ENCODE peak calls at places on chromosomes 4 and X, in five cellular contexts. V, L, P, D and W are unnamed samples.
A peak's percentile ranks its signal among the peaks of the same experiment; 100 is the strongest.

GRCh38 chr4:109826719-109827118 is 1.1 kb upstream of the RRH start:
- DNase-seq in V (no peak), L (peak; percentile 41), P (no peak), D (no peak), W (no peak)

GRCh38 chrX:40174594-40175415 is 77.0 kb upstream of the BCOR start:
- DNase-seq in V (no peak), L (peak; percentile 75), P (peak; percentile 33), D (peak; percentile 84), W (no peak)

GRCh38 chr4:7358100-7358735 is 76.5 kb downstream of the PSAPL1 start:
- DNase-seq in V (peak; percentile 10), L (peak; percentile 75), P (peak; percentile 73), D (peak; percentile 68), W (peak; percentile 58)

GRCh38 chr4:143336828-143337599 is at the start of gene GAB1:
- DNase-seq in V (peak; percentile 46), L (peak; percentile 78), P (peak; percentile 82), D (peak; percentile 91), W (peak; percentile 81)

GRCh38 chr4:143411527-143412480 is 75.1 kb downstream of the GAB1 start:
- DNase-seq in V (no peak), L (peak; percentile 28), P (no peak), D (no peak), W (no peak)

GRCh38 chrX:88886908-88887307 is 139.9 kb downstream of the CPXCR1 start:
- DNase-seq in V (no peak), L (no peak), P (peak; percentile 38), D (no peak), W (no peak)

GRCh38 chr4:187814737-187815465 is 180.7 kb upstream of the ZFP42 start:
- DNase-seq in V (no peak), L (peak; percentile 39), P (no peak), D (peak; percentile 48), W (no peak)

GRCh38 chr4:121192500-121192899 is 28.4 kb upstream of the TNIP3 start:
- DNase-seq in V (no peak), L (peak; percentile 70), P (peak; percentile 18), D (no peak), W (no peak)

GRCh38 chrX:34972206-34972605 is 29.6 kb downstream of the FAM47B start:
- DNase-seq in V (no peak), L (no peak), P (no peak), D (no peak), W (no peak)

GRCh38 chr4:168908093-168908492 is 102.0 kb downstream of the CBR4 start:
- DNase-seq in V (no peak), L (peak; percentile 38), P (no peak), D (no peak), W (no peak)

GRCh38 chrX:8607326-8607725 is 124.6 kb downstream of the ANOS1 start:
- DNase-seq in V (no peak), L (peak; percentile 67), P (no peak), D (no peak), W (no peak)

GRCh38 chr4:156558365-156559025 is 413.1 kb downstream of the PDGFC start:
- DNase-seq in V (peak; percentile 4), L (no peak), P (no peak), D (no peak), W (no peak)

GRCh38 chr4:67680568-67681222 is 20.3 kb downstream of the UBA6 start:
- DNase-seq in V (no peak), L (peak; percentile 33), P (no peak), D (no peak), W (no peak)

GRCh38 chr4:16896871-16897270 is 1.6 kb downstream of the LDB2 start:
- DNase-seq in V (no peak), L (peak; percentile 76), P (no peak), D (no peak), W (no peak)
- H3K27ac ChIP-seq in V (no peak overlapping the region), L (peak overlapping the region; percentile 11), P (no peak overlapping the region), D (no peak overlapping the region), W (peak overlapping the region; percentile 85)

GRCh38 chrX:16868920-16869319 is 1.2 kb downstream of the RBBP7 start:
- DNase-seq in V (no peak), L (no peak), P (no peak), D (no peak), W (no peak)
- H3K27ac ChIP-seq in V (peak overlapping the region; percentile 64), L (peak overlapping the region; percentile 100), P (peak overlapping the region; percentile 90), D (no peak overlapping the region), W (peak overlapping the region; percentile 92)

GRCh38 chr4:101993002-101993840 is 202.7 kb downstream of the BANK1 start:
- DNase-seq in V (no peak), L (peak; percentile 28), P (no peak), D (no peak), W (no peak)
- H3K27ac ChIP-seq in V (no peak overlapping the region), L (no peak overlapping the region), P (no peak overlapping the region), D (no peak overlapping the region), W (peak overlapping the region; percentile 31)

GRCh38 chr4:158826882-158827281 is 58.1 kb downstream of the FNIP2 start:
- DNase-seq in V (no peak), L (no peak), P (no peak), D (no peak), W (no peak)
- H3K27ac ChIP-seq in V (peak overlapping the region; percentile 9), L (peak overlapping the region; percentile 87), P (no peak overlapping the region), D (peak overlapping the region; percentile 77), W (peak overlapping the region; percentile 73)

GRCh38 chrX:17291141-17291900 is 83.7 kb upstream of the NHS start:
- DNase-seq in V (no peak), L (no peak), P (no peak), D (no peak), W (no peak)
- H3K27ac ChIP-seq in V (peak overlapping the region; percentile 78), L (no peak overlapping the region), P (no peak overlapping the region), D (no peak overlapping the region), W (no peak overlapping the region)

DNA sequence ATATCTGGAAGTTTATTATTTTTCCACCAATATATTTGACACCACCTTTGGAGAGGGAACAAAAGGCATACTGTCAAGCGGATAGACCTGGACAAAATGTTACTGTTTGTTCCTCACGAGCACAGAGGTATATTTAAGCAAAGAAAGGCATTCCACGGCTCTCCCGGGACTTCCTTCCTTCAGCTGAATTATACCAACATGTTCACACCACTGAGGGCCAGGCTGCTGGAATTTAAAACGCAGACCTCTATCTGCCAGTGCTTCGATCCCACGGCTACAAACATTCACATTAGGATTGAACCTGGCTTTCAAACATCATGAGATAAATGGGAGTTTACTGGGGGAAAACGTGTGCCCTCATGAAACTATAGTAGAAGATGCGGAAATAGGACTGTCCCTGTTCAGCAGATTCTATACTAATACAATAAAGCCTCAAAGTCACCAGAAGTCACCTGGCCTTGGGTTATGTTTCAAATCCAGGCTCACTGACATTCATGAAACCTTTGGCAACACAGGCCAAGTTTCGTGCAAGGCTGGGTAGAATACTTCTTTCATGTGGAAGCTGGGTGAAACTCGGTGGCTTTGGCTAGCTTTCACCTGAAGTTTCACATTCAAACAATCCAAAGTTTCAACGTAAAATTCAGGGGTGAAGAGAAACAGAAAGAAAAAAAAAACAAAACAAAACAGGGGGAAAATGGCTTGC is 39.5 kb downstream of the SORBS2 start:
- DNase-seq in V (no peak), L (no peak), P (no peak), D (no peak), W (no peak)
- H3K27ac ChIP-seq in V (peak overlapping the region; percentile 74), L (peak overlapping the region; percentile 86), P (no peak overlapping the region), D (peak overlapping the region; percentile 95), W (peak overlapping the region; percentile 90)